ENCODE peak calls at places on chromosomes 3 and 15, in eight cellular contexts. One of them, this sample, is unnamed.
A peak's percentile ranks its signal among the peaks of the same experiment; 100 is the strongest.

GRCh38 chr3:44237161-44237560 is 4.5 kb upstream of the TOPAZ1 start:
- DNase-seq in stimulated activated CD8-positive, alpha-beta memory T cell treated with anti-CD3 and anti-CD28 coated beads, Interleukin-4, amount 100 ng/mL, for 1 hour: no peak
- DNase-seq in mesenchymal stem cell: no peak
- DNase-seq in natural killer cell treated with Interleukin-12 subunit alpha and Interleukin-12 subunit beta and Interleukin-15 and Interleukin-18, amount 100 ng/mL, for 72 hours: no peak
- DNase-seq in hypothalamus: no peak
- DNase-seq in endothelial cell: no peak
- DNase-seq in COR-L47: no peak
- DNase-seq in tibial artery: no peak
- DNase-seq in this sample: no peak

GRCh38 chr3:192011137-192011536 is 550.2 kb downstream of the PYDC2 start:
- DNase-seq in stimulated activated CD8-positive, alpha-beta memory T cell treated with anti-CD3 and anti-CD28 coated beads, Interleukin-4, amount 100 ng/mL, for 1 hour: no peak
- DNase-seq in mesenchymal stem cell: no peak
- DNase-seq in natural killer cell treated with Interleukin-12 subunit alpha and Interleukin-12 subunit beta and Interleukin-15 and Interleukin-18, amount 100 ng/mL, for 72 hours: no peak
- DNase-seq in hypothalamus: no peak
- DNase-seq in endothelial cell: no peak
- DNase-seq in COR-L47: no peak
- DNase-seq in tibial artery: no peak
- DNase-seq in this sample: no peak

GRCh38 chr3:32991781-32992180 is 40.3 kb downstream of the CCR4 start:
- DNase-seq in stimulated activated CD8-positive, alpha-beta memory T cell treated with anti-CD3 and anti-CD28 coated beads, Interleukin-4, amount 100 ng/mL, for 1 hour: no peak
- DNase-seq in mesenchymal stem cell: no peak
- DNase-seq in natural killer cell treated with Interleukin-12 subunit alpha and Interleukin-12 subunit beta and Interleukin-15 and Interleukin-18, amount 100 ng/mL, for 72 hours: no peak
- DNase-seq in hypothalamus: no peak
- DNase-seq in endothelial cell: no peak
- DNase-seq in COR-L47: no peak
- DNase-seq in tibial artery: no peak
- DNase-seq in this sample: no peak

GRCh38 chr3:160531311-160531710 is 34.1 kb downstream of the KPNA4 start:
- DNase-seq in stimulated activated CD8-positive, alpha-beta memory T cell treated with anti-CD3 and anti-CD28 coated beads, Interleukin-4, amount 100 ng/mL, for 1 hour: no peak
- DNase-seq in mesenchymal stem cell: no peak
- DNase-seq in natural killer cell treated with Interleukin-12 subunit alpha and Interleukin-12 subunit beta and Interleukin-15 and Interleukin-18, amount 100 ng/mL, for 72 hours: no peak
- DNase-seq in hypothalamus: no peak
- DNase-seq in endothelial cell: no peak
- DNase-seq in COR-L47: no peak
- DNase-seq in tibial artery: no peak
- DNase-seq in this sample: no peak

GRCh38 chr15:70477750-70478250 is 285.6 kb downstream of the UACA start:
- DNase-seq in stimulated activated CD8-positive, alpha-beta memory T cell treated with anti-CD3 and anti-CD28 coated beads, Interleukin-4, amount 100 ng/mL, for 1 hour: no peak
- DNase-seq in mesenchymal stem cell: no peak
- DNase-seq in natural killer cell treated with Interleukin-12 subunit alpha and Interleukin-12 subunit beta and Interleukin-15 and Interleukin-18, amount 100 ng/mL, for 72 hours: no peak
- DNase-seq in hypothalamus: no peak
- DNase-seq in endothelial cell: no peak
- DNase-seq in COR-L47: no peak
- DNase-seq in tibial artery: no peak
- DNase-seq in this sample: no peak

GRCh38 chr15:58474741-58475323 is 43.0 kb downstream of the LIPC start:
- DNase-seq in stimulated activated CD8-positive, alpha-beta memory T cell treated with anti-CD3 and anti-CD28 coated beads, Interleukin-4, amount 100 ng/mL, for 1 hour: no peak
- DNase-seq in mesenchymal stem cell: no peak
- DNase-seq in natural killer cell treated with Interleukin-12 subunit alpha and Interleukin-12 subunit beta and Interleukin-15 and Interleukin-18, amount 100 ng/mL, for 72 hours: no peak
- DNase-seq in hypothalamus: no peak
- DNase-seq in endothelial cell: no peak
- DNase-seq in COR-L47: no peak
- DNase-seq in tibial artery: no peak
- DNase-seq in this sample: peak; percentile 95

GRCh38 chr15:59232476-59232875 is 25.8 kb downstream of the LDHAL6B start:
- DNase-seq in stimulated activated CD8-positive, alpha-beta memory T cell treated with anti-CD3 and anti-CD28 coated beads, Interleukin-4, amount 100 ng/mL, for 1 hour: no peak
- DNase-seq in mesenchymal stem cell: peak; percentile 87
- DNase-seq in natural killer cell treated with Interleukin-12 subunit alpha and Interleukin-12 subunit beta and Interleukin-15 and Interleukin-18, amount 100 ng/mL, for 72 hours: no peak
- DNase-seq in hypothalamus: no peak
- DNase-seq in endothelial cell: no peak
- DNase-seq in COR-L47: no peak
- DNase-seq in tibial artery: no peak
- DNase-seq in this sample: peak; percentile 63

GRCh38 chr3:141486735-141487418 is at the start of gene RASA2:
- DNase-seq in stimulated activated CD8-positive, alpha-beta memory T cell treated with anti-CD3 and anti-CD28 coated beads, Interleukin-4, amount 100 ng/mL, for 1 hour: peak; percentile 33
- DNase-seq in mesenchymal stem cell: peak; percentile 71
- DNase-seq in natural killer cell treated with Interleukin-12 subunit alpha and Interleukin-12 subunit beta and Interleukin-15 and Interleukin-18, amount 100 ng/mL, for 72 hours: peak; percentile 78
- DNase-seq in hypothalamus: peak; percentile 56
- DNase-seq in endothelial cell: peak; percentile 69
- DNase-seq in COR-L47: peak; percentile 91
- DNase-seq in tibial artery: peak; percentile 58
- DNase-seq in this sample: peak; percentile 91

GRCh38 chr3:18393906-18394305 is 31.2 kb downstream of the SATB1 start:
- DNase-seq in stimulated activated CD8-positive, alpha-beta memory T cell treated with anti-CD3 and anti-CD28 coated beads, Interleukin-4, amount 100 ng/mL, for 1 hour: no peak
- DNase-seq in mesenchymal stem cell: peak; percentile 2
- DNase-seq in natural killer cell treated with Interleukin-12 subunit alpha and Interleukin-12 subunit beta and Interleukin-15 and Interleukin-18, amount 100 ng/mL, for 72 hours: no peak
- DNase-seq in hypothalamus: no peak
- DNase-seq in endothelial cell: no peak
- DNase-seq in COR-L47: no peak
- DNase-seq in tibial artery: no peak
- DNase-seq in this sample: peak; percentile 2

GRCh38 chr3:187027531-187027936 is 97.2 kb downstream of the ST6GAL1 start:
- DNase-seq in stimulated activated CD8-positive, alpha-beta memory T cell treated with anti-CD3 and anti-CD28 coated beads, Interleukin-4, amount 100 ng/mL, for 1 hour: peak; percentile 52
- DNase-seq in mesenchymal stem cell: no peak
- DNase-seq in natural killer cell treated with Interleukin-12 subunit alpha and Interleukin-12 subunit beta and Interleukin-15 and Interleukin-18, amount 100 ng/mL, for 72 hours: no peak
- DNase-seq in hypothalamus: no peak
- DNase-seq in endothelial cell: no peak
- DNase-seq in COR-L47: no peak
- DNase-seq in tibial artery: no peak
- DNase-seq in this sample: no peak

GRCh38 chr3:136266468-136266867 is 16.3 kb downstream of the PCCB start:
- DNase-seq in stimulated activated CD8-positive, alpha-beta memory T cell treated with anti-CD3 and anti-CD28 coated beads, Interleukin-4, amount 100 ng/mL, for 1 hour: no peak
- DNase-seq in mesenchymal stem cell: peak; percentile 61
- DNase-seq in natural killer cell treated with Interleukin-12 subunit alpha and Interleukin-12 subunit beta and Interleukin-15 and Interleukin-18, amount 100 ng/mL, for 72 hours: no peak
- DNase-seq in hypothalamus: no peak
- DNase-seq in endothelial cell: no peak
- DNase-seq in COR-L47: no peak
- DNase-seq in tibial artery: no peak
- DNase-seq in this sample: no peak

GRCh38 chr3:186668426-186668825 is 2.6 kb downstream of the HRG start:
- DNase-seq in stimulated activated CD8-positive, alpha-beta memory T cell treated with anti-CD3 and anti-CD28 coated beads, Interleukin-4, amount 100 ng/mL, for 1 hour: no peak
- DNase-seq in mesenchymal stem cell: no peak
- DNase-seq in natural killer cell treated with Interleukin-12 subunit alpha and Interleukin-12 subunit beta and Interleukin-15 and Interleukin-18, amount 100 ng/mL, for 72 hours: no peak
- DNase-seq in hypothalamus: no peak
- DNase-seq in endothelial cell: no peak
- DNase-seq in COR-L47: no peak
- DNase-seq in tibial artery: no peak
- DNase-seq in this sample: no peak

GRCh38 chr3:189975376-189975990 is 145.2 kb downstream of the P3H2 start:
- DNase-seq in stimulated activated CD8-positive, alpha-beta memory T cell treated with anti-CD3 and anti-CD28 coated beads, Interleukin-4, amount 100 ng/mL, for 1 hour: no peak
- DNase-seq in mesenchymal stem cell: peak; percentile 18
- DNase-seq in natural killer cell treated with Interleukin-12 subunit alpha and Interleukin-12 subunit beta and Interleukin-15 and Interleukin-18, amount 100 ng/mL, for 72 hours: no peak
- DNase-seq in hypothalamus: no peak
- DNase-seq in endothelial cell: no peak
- DNase-seq in COR-L47: no peak
- DNase-seq in tibial artery: no peak
- DNase-seq in this sample: no peak

GRCh38 chr15:63513271-63513670 is 8.9 kb downstream of the USP3 start:
- DNase-seq in stimulated activated CD8-positive, alpha-beta memory T cell treated with anti-CD3 and anti-CD28 coated beads, Interleukin-4, amount 100 ng/mL, for 1 hour: no peak
- DNase-seq in mesenchymal stem cell: no peak
- DNase-seq in natural killer cell treated with Interleukin-12 subunit alpha and Interleukin-12 subunit beta and Interleukin-15 and Interleukin-18, amount 100 ng/mL, for 72 hours: no peak
- DNase-seq in hypothalamus: no peak
- DNase-seq in endothelial cell: no peak
- DNase-seq in COR-L47: no peak
- DNase-seq in tibial artery: no peak
- DNase-seq in this sample: no peak

GRCh38 chr3:62755285-62755684 is 119.9 kb downstream of the CADPS start:
- DNase-seq in stimulated activated CD8-positive, alpha-beta memory T cell treated with anti-CD3 and anti-CD28 coated beads, Interleukin-4, amount 100 ng/mL, for 1 hour: no peak
- DNase-seq in mesenchymal stem cell: no peak
- DNase-seq in natural killer cell treated with Interleukin-12 subunit alpha and Interleukin-12 subunit beta and Interleukin-15 and Interleukin-18, amount 100 ng/mL, for 72 hours: no peak
- DNase-seq in hypothalamus: no peak
- DNase-seq in endothelial cell: no peak
- DNase-seq in COR-L47: no peak
- DNase-seq in tibial artery: no peak
- DNase-seq in this sample: no peak

GRCh38 chr3:155342344-155342743 is 48.9 kb upstream of the STRIT1 start:
- DNase-seq in stimulated activated CD8-positive, alpha-beta memory T cell treated with anti-CD3 and anti-CD28 coated beads, Interleukin-4, amount 100 ng/mL, for 1 hour: no peak
- DNase-seq in mesenchymal stem cell: no peak
- DNase-seq in natural killer cell treated with Interleukin-12 subunit alpha and Interleukin-12 subunit beta and Interleukin-15 and Interleukin-18, amount 100 ng/mL, for 72 hours: no peak
- DNase-seq in hypothalamus: no peak
- DNase-seq in endothelial cell: no peak
- DNase-seq in COR-L47: no peak
- DNase-seq in tibial artery: no peak
- DNase-seq in this sample: no peak

GRCh38 chr3:155308831-155309230 is 15.3 kb upstream of the STRIT1 start:
- DNase-seq in stimulated activated CD8-positive, alpha-beta memory T cell treated with anti-CD3 and anti-CD28 coated beads, Interleukin-4, amount 100 ng/mL, for 1 hour: no peak
- DNase-seq in mesenchymal stem cell: no peak
- DNase-seq in natural killer cell treated with Interleukin-12 subunit alpha and Interleukin-12 subunit beta and Interleukin-15 and Interleukin-18, amount 100 ng/mL, for 72 hours: no peak
- DNase-seq in hypothalamus: no peak
- DNase-seq in endothelial cell: no peak
- DNase-seq in COR-L47: no peak
- DNase-seq in tibial artery: no peak
- DNase-seq in this sample: no peak

GRCh38 chr3:139302084-139302800 is 41.6 kb upstream of the MRPS22 start:
- DNase-seq in stimulated activated CD8-positive, alpha-beta memory T cell treated with anti-CD3 and anti-CD28 coated beads, Interleukin-4, amount 100 ng/mL, for 1 hour: no peak
- DNase-seq in mesenchymal stem cell: peak; percentile 99
- DNase-seq in natural killer cell treated with Interleukin-12 subunit alpha and Interleukin-12 subunit beta and Interleukin-15 and Interleukin-18, amount 100 ng/mL, for 72 hours: no peak
- DNase-seq in hypothalamus: no peak
- DNase-seq in endothelial cell: no peak
- DNase-seq in COR-L47: no peak
- DNase-seq in tibial artery: no peak
- DNase-seq in this sample: peak; percentile 99

GRCh38 chr15:58410353-58410752 is 21.4 kb upstream of the LIPC start:
- DNase-seq in stimulated activated CD8-positive, alpha-beta memory T cell treated with anti-CD3 and anti-CD28 coated beads, Interleukin-4, amount 100 ng/mL, for 1 hour: peak; percentile 11
- DNase-seq in mesenchymal stem cell: no peak
- DNase-seq in natural killer cell treated with Interleukin-12 subunit alpha and Interleukin-12 subunit beta and Interleukin-15 and Interleukin-18, amount 100 ng/mL, for 72 hours: no peak
- DNase-seq in hypothalamus: no peak
- DNase-seq in endothelial cell: no peak
- DNase-seq in COR-L47: peak; percentile 5
- DNase-seq in tibial artery: peak; percentile 39
- DNase-seq in this sample: peak; percentile 57

GRCh38 chr15:74384566-74385441 is 17.4 kb upstream of the CYP11A1 start:
- DNase-seq in stimulated activated CD8-positive, alpha-beta memory T cell treated with anti-CD3 and anti-CD28 coated beads, Interleukin-4, amount 100 ng/mL, for 1 hour: no peak
- DNase-seq in mesenchymal stem cell: no peak
- DNase-seq in natural killer cell treated with Interleukin-12 subunit alpha and Interleukin-12 subunit beta and Interleukin-15 and Interleukin-18, amount 100 ng/mL, for 72 hours: no peak
- DNase-seq in hypothalamus: no peak
- DNase-seq in endothelial cell: no peak
- DNase-seq in COR-L47: no peak
- DNase-seq in tibial artery: peak; percentile 33
- DNase-seq in this sample: no peak

GRCh38 chr3:125694761-125695294 is 99.5 kb upstream of the OSBPL11 start:
- DNase-seq in stimulated activated CD8-positive, alpha-beta memory T cell treated with anti-CD3 and anti-CD28 coated beads, Interleukin-4, amount 100 ng/mL, for 1 hour: no peak
- DNase-seq in mesenchymal stem cell: no peak
- DNase-seq in natural killer cell treated with Interleukin-12 subunit alpha and Interleukin-12 subunit beta and Interleukin-15 and Interleukin-18, amount 100 ng/mL, for 72 hours: no peak
- DNase-seq in hypothalamus: no peak
- DNase-seq in endothelial cell: no peak
- DNase-seq in COR-L47: peak; percentile 72
- DNase-seq in tibial artery: no peak
- DNase-seq in this sample: no peak

GRCh38 chr3:177944228-177944661 is 592.0 kb upstream of the KCNMB2 start:
- DNase-seq in stimulated activated CD8-positive, alpha-beta memory T cell treated with anti-CD3 and anti-CD28 coated beads, Interleukin-4, amount 100 ng/mL, for 1 hour: no peak
- DNase-seq in mesenchymal stem cell: no peak
- DNase-seq in natural killer cell treated with Interleukin-12 subunit alpha and Interleukin-12 subunit beta and Interleukin-15 and Interleukin-18, amount 100 ng/mL, for 72 hours: no peak
- DNase-seq in hypothalamus: no peak
- DNase-seq in endothelial cell: no peak
- DNase-seq in COR-L47: no peak
- DNase-seq in tibial artery: no peak
- DNase-seq in this sample: no peak

GRCh38 chr3:159763466-159764210 is 225.0 kb upstream of the IL12A start:
- DNase-seq in stimulated activated CD8-positive, alpha-beta memory T cell treated with anti-CD3 and anti-CD28 coated beads, Interleukin-4, amount 100 ng/mL, for 1 hour: no peak
- DNase-seq in mesenchymal stem cell: peak; percentile 93
- DNase-seq in natural killer cell treated with Interleukin-12 subunit alpha and Interleukin-12 subunit beta and Interleukin-15 and Interleukin-18, amount 100 ng/mL, for 72 hours: no peak
- DNase-seq in hypothalamus: peak; percentile 69
- DNase-seq in endothelial cell: peak; percentile 80
- DNase-seq in COR-L47: peak; percentile 94
- DNase-seq in tibial artery: peak; percentile 60
- DNase-seq in this sample: peak; percentile 78

GRCh38 chr3:146067048-146067447 is 93.9 kb downstream of the PLOD2 start:
- DNase-seq in stimulated activated CD8-positive, alpha-beta memory T cell treated with anti-CD3 and anti-CD28 coated beads, Interleukin-4, amount 100 ng/mL, for 1 hour: no peak
- DNase-seq in mesenchymal stem cell: peak; percentile 63
- DNase-seq in natural killer cell treated with Interleukin-12 subunit alpha and Interleukin-12 subunit beta and Interleukin-15 and Interleukin-18, amount 100 ng/mL, for 72 hours: no peak
- DNase-seq in hypothalamus: no peak
- DNase-seq in endothelial cell: no peak
- DNase-seq in COR-L47: no peak
- DNase-seq in tibial artery: no peak
- DNase-seq in this sample: peak; percentile 48